ENCODE peak calls at places on chromosome X, in ten cellular contexts. L is mammary epithelial cell; U is left ventricle myocardium inferior; V is AG09309; F is iPS DF 6.9; K is GM23338; R is A549; E is fibroblast of the aortic adventitia; T is CD8-positive, alpha-beta T cell; D is choroid plexus epithelial cell. A is an unnamed sample.

GRCh38 chrX:98029861-98030260 is 1146.2 kb downstream of the RPA4 start:
- DNase-seq in L (no peak), D (no peak), T (no peak), R (no peak), U (no peak), E (no peak), F (no peak), K (no peak), V (no peak), A (no peak)

GRCh38 chrX:72081605-72082320 is 50.0 kb downstream of the RTL5 start:
- DNase-seq in D (no peak), E (no peak), U (no peak), R (no peak), K (no peak), L (no peak), V (no peak), F (no peak), T (no peak), A (no peak)

GRCh38 chrX:11341274-11342256 is 48.4 kb downstream of the AMELX start:
- DNase-seq in T (no peak), E (peak; percentile 91), L (peak; percentile 75), D (peak; percentile 90), R (peak; percentile 8), U (peak; percentile 48), F (no peak), K (no peak), V (peak; percentile 59), A (peak; percentile 56)

GRCh38 chrX:123184858-123185251 is 777 bp downstream of the GRIA3 start:
- DNase-seq in F (no peak), E (peak; percentile 31), K (peak; percentile 12), L (no peak), U (no peak), V (no peak), D (no peak), T (no peak), R (no peak), A (no peak)

GRCh38 chrX:153411255-153411987 is at the start of gene ZFP92:
- DNase-seq in V (no peak), F (no peak), U (peak; percentile 38), E (no peak), L (no peak), T (no peak), R (no peak), K (peak; percentile 19), D (peak; percentile 4), A (no peak)

GRCh38 chrX:8868906-8869305 is 67.7 kb upstream of the FAM9A start:
- DNase-seq in R (no peak), V (no peak), T (no peak), E (peak; percentile 23), K (no peak), F (no peak), U (no peak), D (peak; percentile 56), L (peak; percentile 5), A (no peak)

GRCh38 chrX:108439434-108439883 is at the start of gene COL4A5:
- DNase-seq in F (no peak), V (no peak), U (peak; percentile 27), R (peak; percentile 95), T (no peak), E (peak; percentile 91), D (peak; percentile 93), L (peak; percentile 93), K (peak; percentile 85), A (peak; percentile 74)

GRCh38 chrX:151042852-151043251 is 59.7 kb downstream of the HMGB3 start:
- DNase-seq in E (no peak), D (no peak), F (no peak), T (no peak), U (no peak), R (no peak), V (no peak), K (no peak), L (no peak), A (no peak)

GRCh38 chrX:132093239-132093860 is 34.5 kb downstream of the FRMD7 start:
- DNase-seq in K (no peak), U (no peak), E (no peak), V (no peak), L (no peak), R (no peak), F (no peak), D (no peak), T (no peak), A (no peak)

GRCh38 chrX:95076449-95076848 is 1402.4 kb downstream of the FAM133A start:
- DNase-seq in R (peak; percentile 30), F (no peak), T (no peak), D (peak; percentile 48), L (peak; percentile 27), E (peak; percentile 51), K (peak; percentile 63), U (no peak), V (no peak), A (no peak)

GRCh38 chrX:136586386-136586785 is 54.4 kb downstream of the VGLL1 start:
- DNase-seq in E (peak; percentile 7), F (no peak), K (no peak), V (no peak), R (no peak), L (peak; percentile 53), D (peak; percentile 41), T (peak; percentile 3), U (no peak), A (peak; percentile 33)

GRCh38 chrX:17846045-17846444 is 15.1 kb downstream of the RAI2 start:
- DNase-seq in T (no peak), F (no peak), U (no peak), K (no peak), E (no peak), R (no peak), L (peak; percentile 26), V (no peak), D (no peak), A (no peak)

GRCh38 chrX:101347859-101348451 is 587 bp downstream of the TIMM8A start:
- DNase-seq in T (no peak), V (no peak), U (no peak), K (no peak), R (peak; percentile 5), E (peak; percentile 33), L (peak; percentile 15), D (peak; percentile 34), F (no peak), A (no peak)

GRCh38 chrX:13863326-13863725 is 46.4 kb upstream of the GPM6B start:
- DNase-seq in K (no peak), D (peak; percentile 28), R (no peak), E (no peak), U (no peak), F (no peak), T (no peak), L (no peak), V (no peak), A (peak; percentile 38)

GRCh38 chrX:49664824-49665223 is 31.0 kb downstream of the PAGE1 start:
- DNase-seq in E (no peak), K (no peak), V (no peak), U (no peak), R (no peak), F (no peak), L (no peak), T (no peak), D (no peak), A (no peak)

GRCh38 chrX:131901581-131901980 is 121.5 kb upstream of the STK26 start:
- DNase-seq in D (no peak), T (no peak), U (no peak), E (no peak), L (no peak), K (no peak), R (no peak), F (no peak), V (no peak), A (no peak)

GRCh38 chrX:3465017-3465416 is 118.6 kb upstream of the MXRA5 start:
- DNase-seq in L (no peak), D (no peak), R (no peak), E (no peak), V (no peak), U (no peak), F (no peak), K (no peak), T (no peak), A (no peak)

GRCh38 chrX:40148189-40148438 is 50.4 kb upstream of the BCOR start:
- DNase-seq in L (no peak), K (no peak), T (no peak), V (no peak), D (no peak), F (no peak), R (no peak), E (no peak), U (no peak), A (no peak)
- H3K4me3 ChIP-seq in L (no peak overlapping the region), K (peak overlapping the region; percentile 58), T (no peak overlapping the region), V (no peak overlapping the region), D (no peak overlapping the region), F (no peak overlapping the region), R (no peak overlapping the region), E (no peak overlapping the region), U (no peak overlapping the region), A (no peak overlapping the region)

GRCh38 chrX:45230410-45230809 is 29.7 kb upstream of the DIPK2B start:
- DNase-seq in V (no peak), T (no peak), F (no peak), K (no peak), R (no peak), U (no peak), E (no peak), D (no peak), L (no peak), A (no peak)
- H3K4me3 ChIP-seq in V (no peak overlapping the region), T (no peak overlapping the region), F (no peak overlapping the region), K (no peak overlapping the region), R (no peak overlapping the region), U (no peak overlapping the region), E (no peak overlapping the region), D (no peak overlapping the region), L (no peak overlapping the region), A (no peak overlapping the region)

GRCh38 chrX:154544885-154545284 is 1.8 kb downstream of the G6PD start:
- DNase-seq in D (no peak), R (no peak), U (no peak), L (no peak), T (no peak), F (no peak), E (no peak), K (no peak), V (no peak), A (no peak)

GRCh38 chrX:154541589-154541895 is 5.1 kb downstream of the G6PD start:
- DNase-seq in F (no peak), V (no peak), D (no peak), T (no peak), U (no peak), L (no peak), K (no peak), R (no peak), E (no peak), A (no peak)

GRCh38 chrX:154540897-154541535 is 5.6 kb downstream of the G6PD start:
- DNase-seq in E (no peak), U (no peak), K (no peak), F (no peak), V (no peak), R (peak; percentile 77), L (peak; percentile 83), T (no peak), D (no peak), A (no peak)

GRCh38 chrX:154542723-154543424 is 3.8 kb downstream of the G6PD start:
- DNase-seq in V (no peak), T (no peak), K (no peak), D (no peak), F (no peak), R (peak; percentile 95), L (no peak), E (no peak), U (no peak), A (no peak)

GRCh38 chrX:154541896-154542722 is 4.5 kb downstream of the G6PD start:
- DNase-seq in D (peak; percentile 91), L (peak; percentile 84), K (no peak), U (peak; percentile 73), V (peak; percentile 76), T (no peak), E (peak; percentile 96), F (no peak), R (peak; percentile 98), A (peak; percentile 83)
- H3K4me3 ChIP-seq in D (no peak overlapping the region), L (no peak overlapping the region), K (no peak overlapping the region), U (no peak overlapping the region), V (no peak overlapping the region), T (peak overlapping the region; percentile 16), E (peak overlapping the region; percentile 14), F (no peak overlapping the region), R (peak overlapping the region; percentile 27), A (no peak overlapping the region)

GRCh38 chrX:45187731-45188130 is 12.9 kb downstream of the DIPK2B start:
- DNase-seq in E (no peak), V (no peak), T (no peak), U (no peak), K (no peak), D (peak; percentile 2), R (no peak), L (peak; percentile 1), F (no peak), A (no peak)
- H3K4me3 ChIP-seq in E (peak overlapping the region; percentile 58), V (peak overlapping the region; percentile 47), T (peak overlapping the region; percentile 68), U (peak overlapping the region; percentile 59), K (no peak overlapping the region), D (peak overlapping the region; percentile 62), R (no peak overlapping the region), L (peak overlapping the region; percentile 42), F (no peak overlapping the region), A (peak overlapping the region; percentile 37)